ENCODE peak calls at places on chromosome 5, in nine cellular contexts. X is stimulated activated CD4-positive, alpha-beta T cell treated with anti-CD3 and anti-CD28 coated beads, Interleukin-2, amount 100 ng/mL, for 48 hours; L is PC-9; W is NCI-H774; B is left colon; P is HCT116; S is stimulated activated naive CD4-positive, alpha-beta T cell; D is C1 segment of cervical spinal cord; H is WERI-Rb-1. J is an unnamed sample.

GRCh38 chr5:136193396-136193935 is 504 bp upstream of the SMIM32 start:
- DNase-seq in B (no peak), X (no peak), L (no peak), H (no peak), P (no peak), D (no peak), W (no peak), S (no peak), J (no peak)

GRCh38 chr5:42940853-42941252 is 99.3 kb downstream of the ANXA2R start:
- DNase-seq in X (no peak), B (no peak), S (no peak), W (no peak), D (no peak), P (no peak), L (no peak), H (no peak), J (no peak)

GRCh38 chr5:150585781-150586461 is 54.5 kb upstream of the SYNPO start:
- DNase-seq in H (peak), D (no peak), X (no peak), L (no peak), P (no peak), B (peak), W (no peak), S (no peak), J (no peak)

GRCh38 chr5:127891942-127892341 is 188.8 kb downstream of the CCDC192 start:
- DNase-seq in D (no peak), X (no peak), S (no peak), H (no peak), B (no peak), W (no peak), P (no peak), L (no peak), J (no peak)

GRCh38 chr5:1401681-1402096 is 43.6 kb downstream of the SLC6A3 start:
- DNase-seq in P (no peak), X (no peak), D (no peak), L (no peak), S (no peak), W (no peak), H (no peak), B (no peak), J (no peak)

GRCh38 chr5:11452854-11453253 is 451.4 kb downstream of the CTNND2 start:
- DNase-seq in W (no peak), X (no peak), L (no peak), B (no peak), H (no peak), D (no peak), P (no peak), S (no peak), J (no peak)

GRCh38 chr5:108382784-108383358 is 973 bp upstream of the FBXL17 start:
- DNase-seq in L (no peak), B (no peak), S (no peak), P (no peak), D (no peak), X (no peak), W (no peak), H (no peak), J (peak)

GRCh38 chr5:1090538-1090937 is 21.3 kb downstream of the SLC12A7 start:
- DNase-seq in W (no peak), L (peak), S (no peak), P (no peak), H (no peak), B (no peak), X (no peak), D (no peak), J (no peak)

GRCh38 chr5:89948977-89949376 is 460.6 kb downstream of the CETN3 start:
- DNase-seq in D (no peak), W (no peak), H (no peak), P (no peak), L (no peak), X (no peak), B (no peak), S (no peak), J (no peak)

GRCh38 chr5:37768362-37768761 is 71.5 kb downstream of the GDNF start:
- DNase-seq in P (no peak), D (no peak), L (no peak), X (no peak), W (no peak), S (no peak), B (no peak), H (no peak), J (no peak)

GRCh38 chr5:137572042-137572695 is 73.0 kb upstream of the SPOCK1 start:
- DNase-seq in D (no peak), B (no peak), L (no peak), H (no peak), X (no peak), P (no peak), W (no peak), S (no peak), J (no peak)

GRCh38 chr5:59591162-59591561 is 302.4 kb downstream of the PDE4D start:
- DNase-seq in X (no peak), H (no peak), S (no peak), D (no peak), B (no peak), L (no peak), W (no peak), P (no peak), J (no peak)

GRCh38 chr5:103397996-103398581 is 139.5 kb downstream of the MACIR start:
- DNase-seq in H (no peak), D (no peak), X (no peak), S (no peak), B (no peak), W (no peak), L (no peak), P (no peak), J (no peak)

GRCh38 chr5:103894882-103895281 is 332.3 kb upstream of the NUDT12 start:
- DNase-seq in W (peak), B (no peak), L (no peak), P (no peak), D (peak), X (no peak), H (peak), S (no peak), J (no peak)

GRCh38 chr5:157449011-157449723 is 10.8 kb upstream of the NIPAL4 start:
- DNase-seq in D (peak), X (no peak), L (no peak), B (peak), W (no peak), P (no peak), S (no peak), H (no peak), J (no peak)

GRCh38 chr5:180785794-180786221 is 16.8 kb downstream of the MGAT1 start:
- DNase-seq in X (no peak), D (no peak), P (no peak), H (no peak), W (no peak), B (no peak), S (no peak), L (peak), J (no peak)

GRCh38 chr5:175747539-175748060 is 89.7 kb downstream of the HRH2 start:
- DNase-seq in P (no peak), L (no peak), X (no peak), H (no peak), S (no peak), D (no peak), B (no peak), W (no peak), J (no peak)

GRCh38 chr5:80935811-80936385 is 24.3 kb upstream of the RASGRF2 start:
- DNase-seq in H (no peak), D (no peak), W (no peak), B (no peak), X (no peak), L (no peak), S (no peak), P (no peak), J (no peak)

GRCh38 chr5:3124410-3124809 is 372.9 kb upstream of the IRX2 start:
- DNase-seq in X (no peak), D (no peak), S (no peak), H (no peak), P (no peak), W (no peak), L (no peak), B (no peak), J (no peak)

GRCh38 chr5:65041296-65042158 is 272.8 kb downstream of the CWC27 start:
- DNase-seq in X (no peak), W (no peak), L (peak), S (no peak), H (no peak), B (no peak), P (no peak), D (no peak), J (no peak)

GRCh38 chr5:178428341-178429155 is 161.6 kb downstream of the COL23A1 start:
- DNase-seq in X (no peak), L (no peak), D (peak), W (no peak), H (no peak), P (no peak), B (no peak), S (no peak), J (no peak)

GRCh38 chr5:33781286-33781685 is 110.5 kb downstream of the ADAMTS12 start:
- DNase-seq in D (no peak), P (no peak), S (no peak), W (no peak), H (no peak), B (no peak), L (peak), X (no peak), J (peak)

GRCh38 chr5:140321796-140322195 is 18.9 kb upstream of the PFDN1 start:
- DNase-seq in D (peak), S (no peak), P (no peak), B (peak), L (no peak), H (no peak), W (no peak), X (no peak), J (no peak)

GRCh38 chr5:33270671-33271070 is 170.1 kb upstream of the TARS1 start:
- DNase-seq in P (no peak), X (no peak), B (no peak), W (no peak), H (no peak), S (no peak), D (no peak), L (no peak), J (no peak)

GRCh38 chr5:42520957-42521356 is 97.7 kb downstream of the GHR start:
- DNase-seq in X (no peak), B (peak), D (no peak), W (no peak), H (no peak), P (no peak), L (no peak), S (no peak), J (no peak)

GRCh38 chr5:493758-494157 is 30.5 kb downstream of the SLC9A3 start:
- DNase-seq in B (no peak), H (no peak), S (no peak), W (no peak), L (no peak), P (no peak), X (no peak), D (no peak), J (no peak)

GRCh38 chr5:52638732-52639131 is 149.0 kb upstream of the ITGA1 start:
- DNase-seq in H (no peak), P (no peak), L (no peak), X (no peak), S (no peak), D (no peak), W (no peak), B (no peak), J (no peak)

GRCh38 chr5:138752341-138752950 is 779 bp upstream of the CTNNA1 start:
- DNase-seq in P (peak), D (peak), W (no peak), S (no peak), X (no peak), B (peak), L (peak), H (peak), J (no peak)

GRCh38 chr5:175254155-175254554 is 189.8 kb downstream of the DRD1 start:
- DNase-seq in L (no peak), W (no peak), P (no peak), X (no peak), H (no peak), B (no peak), S (no peak), D (no peak), J (no peak)

GRCh38 chr5:765948-766631 is 18.4 kb downstream of the ZDHHC11B start:
- DNase-seq in B (peak), W (no peak), D (no peak), H (no peak), L (no peak), S (no peak), X (no peak), P (no peak), J (no peak)

GRCh38 chr5:147972441-147972840 is 66.1 kb upstream of the C5orf46 start:
- DNase-seq in P (no peak), H (no peak), B (no peak), L (no peak), X (no peak), D (no peak), S (no peak), W (no peak), J (no peak)

GRCh38 chr5:57566914-57567313 is 84.3 kb upstream of the ACTBL2 start:
- DNase-seq in B (no peak), D (no peak), S (no peak), X (no peak), L (no peak), H (no peak), P (no peak), W (no peak), J (peak)

GRCh38 chr5:114308017-114308416 is 53.9 kb upstream of the KCNN2 start:
- DNase-seq in P (no peak), S (no peak), H (no peak), L (no peak), D (no peak), W (no peak), B (no peak), X (no peak), J (no peak)

J was measured in retinal pigment epithelial cell.